ENCODE peak calls at places on chromosomes 6 and 20, in eight cellular contexts. B is fibroblast of lung, Q is HCT116, U is endothelial cell of umbilical vein, R is SK-N-SH, I is H9, S is mammary epithelial cell, V is neural progenitor cell. E is an unnamed sample.

GRCh38 chr6:57159127-57159526 is 13.0 kb upstream of the BAG2 start:
- DNase-seq in V (no peak), U (no peak), B (no peak), R (no peak), S (peak), I (no peak), Q (no peak), E (no peak)

GRCh38 chr6:53811082-53811481 is 16.3 kb downstream of the LRRC1 start:
- DNase-seq in R (no peak), V (no peak), I (peak), B (peak), S (peak), U (no peak), Q (peak), E (peak)

GRCh38 chr6:44635486-44635885 is 248.0 kb downstream of the CDC5L start:
- DNase-seq in I (no peak), V (no peak), S (no peak), Q (no peak), B (no peak), R (no peak), U (no peak), E (no peak)

GRCh38 chr6:149334682-149335160 is 17.2 kb downstream of the TAB2 start:
- DNase-seq in B (peak), S (peak), R (no peak), I (no peak), Q (peak), U (peak), V (no peak), E (no peak)

GRCh38 chr20:42097741-42098140 is 479.6 kb upstream of the CHD6 start:
- DNase-seq in Q (no peak), I (no peak), V (no peak), R (no peak), B (no peak), U (no peak), S (no peak), E (peak)

GRCh38 chr20:7728373-7728772 is 211.9 kb downstream of the HAO1 start:
- DNase-seq in U (no peak), V (no peak), R (no peak), I (no peak), S (peak), B (peak), Q (no peak), E (no peak)

GRCh38 chr6:39296745-39297640 is 17.2 kb downstream of the KCNK17 start:
- DNase-seq in S (no peak), U (no peak), R (peak), V (no peak), B (no peak), Q (no peak), I (no peak), E (no peak)

GRCh38 chr6:94736231-94736630 is 841.1 kb upstream of the MANEA start:
- DNase-seq in V (no peak), I (no peak), U (no peak), Q (no peak), B (no peak), R (no peak), S (no peak), E (no peak)

GRCh38 chr6:155481215-155481614 is 25.6 kb upstream of the NOX3 start:
- DNase-seq in I (no peak), B (peak), R (no peak), V (no peak), S (no peak), U (no peak), Q (no peak), E (no peak)

GRCh38 chr6:112086744-112087135 is 542 bp downstream of the TUBE1 start:
- DNase-seq in S (peak), Q (peak), B (peak), R (peak), U (peak), I (no peak), V (peak), E (peak)

GRCh38 chr6:39166189-39166917 is 51.4 kb upstream of the SAYSD1 start:
- DNase-seq in V (peak), S (peak), Q (peak), U (peak), R (peak), B (peak), I (peak), E (peak)

GRCh38 chr6:91631227-91631626 is 1044.4 kb upstream of the MAP3K7 start:
- DNase-seq in Q (no peak), B (no peak), S (no peak), I (no peak), V (no peak), U (no peak), R (no peak), E (no peak)

GRCh38 chr6:2818593-2818992 is 23.1 kb downstream of the SERPINB1 start:
- DNase-seq in I (no peak), Q (no peak), U (peak), S (peak), B (peak), V (no peak), R (no peak), E (no peak)

GRCh38 chr6:66103954-66104353 is 396.9 kb upstream of the EYS start:
- DNase-seq in Q (no peak), B (no peak), S (no peak), R (no peak), I (no peak), U (no peak), V (no peak), E (no peak)

GRCh38 chr20:19889011-19889953 is 127.9 kb upstream of the NAA20 start:
- DNase-seq in R (no peak), V (no peak), Q (no peak), I (no peak), S (peak), B (peak), U (peak), E (no peak)

GRCh38 chr6:141195251-141195832 is 937.4 kb upstream of the GJE1 start:
- DNase-seq in S (no peak), U (no peak), I (no peak), B (no peak), Q (no peak), R (no peak), V (no peak), E (no peak)

GRCh38 chr20:20594171-20594530 is 118.3 kb downstream of the RALGAPA2 start:
- DNase-seq in V (peak), Q (no peak), R (peak), I (no peak), S (no peak), U (peak), B (peak), E (peak)

GRCh38 chr6:14305629-14306028 is 188.1 kb downstream of the CD83 start:
- DNase-seq in S (no peak), V (no peak), B (no peak), R (no peak), I (no peak), U (no peak), Q (no peak), E (no peak)

GRCh38 chr6:101011165-101011564 is 130.0 kb upstream of the ASCC3 start:
- DNase-seq in B (no peak), Q (no peak), I (no peak), S (peak), V (no peak), R (no peak), U (no peak), E (peak)

GRCh38 chr6:163356324-163356723 is 58.2 kb upstream of the QKI start:
- DNase-seq in S (peak), B (peak), V (peak), U (peak), R (peak), I (peak), Q (no peak), E (no peak)

GRCh38 chr6:37033255-37033654 is 27.8 kb downstream of the FGD2 start:
- DNase-seq in B (no peak), S (peak), I (no peak), Q (no peak), V (no peak), R (no peak), U (no peak), E (no peak)

GRCh38 chr6:32954983-32955802 is 2.3 kb upstream of the HLA-DMA start:
- DNase-seq in I (peak), Q (no peak), R (no peak), V (peak), B (no peak), U (no peak), S (peak), E (peak)

DNA sequence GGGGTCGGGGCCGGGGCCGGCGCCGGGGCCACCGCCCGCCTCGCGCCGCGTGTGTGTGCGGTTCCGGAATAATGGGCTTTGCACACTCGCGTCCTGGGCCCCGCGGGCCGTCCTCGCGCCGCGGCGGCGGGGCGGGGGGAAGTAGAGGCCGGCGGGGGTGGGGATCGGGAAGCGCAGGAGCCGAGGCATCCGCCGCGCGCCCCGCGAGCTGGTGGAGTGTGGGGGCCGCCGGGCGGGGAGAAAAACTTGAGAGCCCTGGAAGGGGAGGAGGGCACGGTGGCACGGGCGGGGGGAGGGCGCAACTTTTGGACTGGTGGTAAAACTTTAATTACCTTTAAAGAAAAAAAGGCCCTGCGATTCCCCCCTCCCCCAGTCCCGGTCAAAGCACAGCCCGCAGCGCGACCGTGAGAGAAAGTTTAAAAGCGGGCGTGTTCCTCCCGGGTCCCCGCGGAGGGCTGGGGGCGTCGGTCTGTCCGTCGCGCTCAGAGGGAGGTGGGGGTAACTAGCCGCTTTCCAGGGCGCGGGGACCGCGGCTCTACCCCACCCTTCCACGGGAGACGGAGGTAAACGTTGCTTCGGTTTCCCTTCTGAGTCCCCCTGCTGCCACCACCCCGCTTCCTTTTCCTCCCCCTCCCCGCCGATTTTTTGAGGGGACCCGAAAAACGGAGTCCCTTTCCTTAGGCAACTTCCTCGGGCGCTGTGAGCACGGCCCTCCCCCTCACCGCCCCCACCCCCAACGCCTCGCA is 1.9 kb downstream of the L3MBTL3 start:
- DNase-seq in B (no peak), V (peak), R (peak), I (no peak), S (peak), U (peak), Q (no peak), E (no peak)
- H3K9ac ChIP-seq in B (peak), V (no peak), R (peak), I (peak), S (peak), U (peak), Q (peak), E (peak)

GRCh38 chr6:12649325-12649724 is 67.2 kb upstream of the PHACTR1 start:
- DNase-seq in R (no peak), S (no peak), Q (no peak), V (no peak), U (no peak), B (no peak), I (no peak), E (no peak)
- H3K4me2 ChIP-seq in R (no peak), S (no peak), Q (no peak), V (no peak), U (no peak), B (no peak), I (no peak), E (no peak)

GRCh38 chr6:88519227-88520019 is 353.3 kb upstream of the CNR1 start:
- DNase-seq in V (no peak), R (no peak), I (no peak), Q (no peak), S (no peak), U (no peak), B (no peak), E (no peak)
- H3K9ac ChIP-seq in V (no peak), R (no peak), I (no peak), Q (no peak), S (no peak), U (no peak), B (no peak), E (no peak)

GRCh38 chr6:43076093-43076927 is at the start of gene PTK7:
- DNase-seq in S (peak), R (peak), I (peak), B (peak), Q (no peak), V (peak), U (peak), E (no peak)
- H3K4me2 ChIP-seq in S (peak), R (peak), I (peak), B (peak), Q (peak), V (peak), U (peak), E (peak)

GRCh38 chr6:10792101-10792500 is 44.5 kb downstream of the TMEM14B start:
- DNase-seq in S (no peak), Q (no peak), U (no peak), V (no peak), B (no peak), I (no peak), R (no peak), E (no peak)
- H3K9ac ChIP-seq in S (no peak), Q (no peak), U (no peak), V (no peak), B (no peak), I (no peak), R (no peak), E (no peak)

GRCh38 chr6:34527751-34528670 is 28.1 kb downstream of the SPDEF start:
- DNase-seq in V (no peak), U (no peak), S (no peak), I (no peak), Q (no peak), R (no peak), B (no peak), E (no peak)
- H3K4me2 ChIP-seq in V (peak), U (no peak), S (peak), I (peak), Q (peak), R (no peak), B (no peak), E (peak)

GRCh38 chr20:61913423-61914225 is 152.1 kb downstream of the TAF4 start:
- DNase-seq in S (no peak), U (no peak), R (no peak), B (no peak), V (no peak), I (no peak), Q (no peak), E (no peak)
- H3K9ac ChIP-seq in S (no peak), U (no peak), R (no peak), B (no peak), V (no peak), I (no peak), Q (no peak), E (no peak)

E was measured in MM.1S.